ENCODE peak calls at places on chromosomes 12 and 14, in ten cellular contexts. G, Z, K, S, O, P, C, M, U and B are unnamed samples.

GRCh38 chr12:48015129-48015528 is 10.9 kb upstream of the COL2A1 start:
- DNase-seq in M (no peak), C (no peak), P (no peak), O (no peak), S (no peak), K (no peak), U (no peak), Z (no peak), G (no peak), B (no peak)

GRCh38 chr14:29235991-29236390 is 469.4 kb downstream of the FOXG1 start:
- DNase-seq in Z (no peak), S (no peak), P (no peak), O (no peak), C (no peak), M (no peak), K (no peak), U (peak), G (peak), B (no peak)

GRCh38 chr14:28766505-28767238 is at the start of gene FOXG1:
- DNase-seq in Z (no peak), M (no peak), S (peak), C (no peak), K (peak), P (no peak), U (peak), O (peak), G (no peak), B (no peak)

GRCh38 chr12:65632131-65632855 is 192.0 kb upstream of the HMGA2 start:
- DNase-seq in O (no peak), Z (no peak), G (peak), P (no peak), C (no peak), K (no peak), M (no peak), S (no peak), U (no peak), B (no peak)

GRCh38 chr14:104441275-104442106 is 138.1 kb upstream of the C14orf180 start:
- DNase-seq in C (no peak), Z (peak), M (no peak), P (no peak), G (no peak), U (no peak), O (no peak), K (no peak), S (no peak), B (no peak)

GRCh38 chr14:35398095-35398584 is 6.4 kb downstream of the NFKBIA start:
- DNase-seq in M (no peak), K (no peak), Z (no peak), U (peak), P (no peak), O (peak), G (no peak), C (no peak), S (no peak), B (no peak)

GRCh38 chr12:120903382-120903817 is 758 bp downstream of the SPPL3 start:
- DNase-seq in U (peak), S (peak), O (peak), G (peak), P (no peak), M (peak), K (no peak), Z (peak), C (peak), B (no peak)

GRCh38 chr12:68094645-68095395 is 64.7 kb downstream of the IFNG start:
- DNase-seq in U (no peak), M (no peak), K (no peak), C (no peak), O (no peak), Z (no peak), G (no peak), P (no peak), S (no peak), B (no peak)

GRCh38 chr12:87253157-87253556 is 776.0 kb downstream of the C12orf50 start:
- DNase-seq in O (no peak), S (no peak), M (no peak), P (no peak), Z (no peak), K (no peak), G (no peak), U (peak), C (no peak), B (no peak)

GRCh38 chr14:31939934-31940333 is 137.2 kb upstream of the ARHGAP5 start:
- DNase-seq in G (no peak), U (no peak), O (no peak), K (no peak), P (no peak), C (no peak), Z (no peak), M (no peak), S (no peak), B (no peak)

GRCh38 chr14:103696027-103696402 is 19.2 kb downstream of the XRCC3 start:
- DNase-seq in U (no peak), C (no peak), Z (no peak), M (peak), S (no peak), P (no peak), G (no peak), K (no peak), O (no peak), B (no peak)

GRCh38 chr14:34742509-34743115 is 28.2 kb upstream of the CFL2 start:
- DNase-seq in U (no peak), P (no peak), Z (no peak), S (no peak), G (no peak), K (no peak), O (no peak), C (no peak), M (no peak), B (no peak)

GRCh38 chr12:56208014-56208413 is 13.7 kb downstream of the RNF41 start:
- DNase-seq in S (no peak), Z (no peak), G (no peak), O (no peak), C (no peak), K (no peak), M (no peak), P (no peak), U (no peak), B (no peak)

GRCh38 chr12:41606741-41607460 is 418.8 kb downstream of the PDZRN4 start:
- DNase-seq in M (no peak), Z (no peak), G (no peak), K (no peak), C (no peak), O (no peak), P (no peak), S (no peak), U (no peak), B (no peak)

GRCh38 chr12:63846249-63846967 is 1.9 kb downstream of the SRGAP1 start:
- DNase-seq in G (peak), M (no peak), C (no peak), K (no peak), Z (no peak), U (no peak), O (no peak), P (no peak), S (no peak), B (no peak)

GRCh38 chr14:51774209-51774608 is 86.2 kb upstream of the GNG2 start:
- DNase-seq in K (no peak), S (no peak), P (no peak), O (no peak), G (no peak), U (no peak), C (no peak), M (no peak), Z (no peak), B (no peak)

GRCh38 chr12:48446372-48446771 is 26.0 kb upstream of the ANP32D start:
- DNase-seq in M (no peak), P (no peak), S (no peak), U (no peak), C (no peak), K (peak), G (no peak), Z (no peak), O (no peak), B (no peak)

GRCh38 chr14:100427166-100427565 is 104.0 kb downstream of the SLC25A47 start:
- DNase-seq in S (no peak), O (no peak), Z (no peak), G (no peak), U (no peak), P (no peak), K (no peak), C (no peak), M (no peak), B (no peak)

GRCh38 chr12:69555461-69555860 is 29.8 kb upstream of the CCT2 start:
- DNase-seq in P (no peak), S (no peak), K (no peak), O (no peak), M (no peak), U (peak), Z (no peak), G (peak), C (no peak), B (peak)

GRCh38 chr12:130435826-130436225 is 98.1 kb downstream of the PIWIL1 start:
- DNase-seq in K (no peak), U (no peak), M (no peak), C (no peak), O (no peak), Z (peak), G (no peak), S (no peak), P (no peak), B (no peak)

GRCh38 chr12:1216560-1216959 is 225.5 kb downstream of the ERC1 start:
- DNase-seq in G (no peak), K (no peak), P (no peak), C (no peak), M (no peak), O (no peak), U (no peak), S (no peak), Z (no peak), B (no peak)

GRCh38 chr12:53952871-53953734 is 1.6 kb upstream of the HOXC12 start:
- DNase-seq in S (peak), P (no peak), M (no peak), C (no peak), U (no peak), Z (no peak), K (peak), G (no peak), O (no peak), B (no peak)

GRCh38 chr12:32603858-32604257 is 75.2 kb upstream of the DNM1L start:
- DNase-seq in C (no peak), M (no peak), Z (no peak), G (peak), O (no peak), P (no peak), U (peak), K (no peak), S (no peak), B (no peak)

GRCh38 chr14:103801459-103801858 is 45.9 kb downstream of the PPP1R13B start:
- DNase-seq in C (no peak), K (no peak), G (peak), U (peak), O (no peak), P (no peak), Z (no peak), S (peak), M (no peak), B (no peak)

GRCh38 chr14:55851301-55851700 is 266.9 kb upstream of the PELI2 start:
- DNase-seq in G (no peak), Z (no peak), C (no peak), K (peak), O (no peak), U (no peak), S (no peak), M (no peak), P (no peak), B (no peak)

GRCh38 chr14:75824328-75824727 is 157.5 kb downstream of the TGFB3 start:
- DNase-seq in O (no peak), C (no peak), P (no peak), U (no peak), Z (no peak), M (no peak), K (no peak), S (no peak), G (peak), B (no peak)

GRCh38 chr12:124762791-124763593 is 100.7 kb downstream of the SCARB1 start:
- DNase-seq in G (no peak), O (no peak), U (peak), P (no peak), S (no peak), C (no peak), Z (no peak), K (no peak), M (no peak), B (no peak)

GRCh38 chr14:55589171-55589570 is 9.2 kb downstream of the KTN1 start:
- DNase-seq in S (no peak), M (no peak), U (no peak), O (no peak), C (no peak), Z (no peak), P (no peak), K (no peak), G (no peak), B (no peak)

GRCh38 chr14:28653521-28653920 is 113.1 kb upstream of the FOXG1 start:
- DNase-seq in K (no peak), Z (no peak), C (no peak), U (no peak), G (no peak), M (no peak), O (no peak), P (no peak), S (no peak), B (no peak)

GRCh38 chr12:79725987-79726386 is 35.2 kb upstream of the PAWR start:
- DNase-seq in O (no peak), C (no peak), M (no peak), S (no peak), Z (no peak), U (peak), G (peak), P (no peak), K (no peak), B (peak)

GRCh38 chr12:19643635-19644034 is 204.3 kb downstream of the AEBP2 start:
- DNase-seq in M (no peak), O (peak), Z (no peak), P (no peak), G (peak), K (peak), C (no peak), S (peak), U (peak), B (no peak)

GRCh38 chr12:48640428-48640827 is 41.6 kb downstream of the KANSL2 start:
- DNase-seq in C (no peak), M (no peak), O (no peak), S (no peak), P (no peak), U (no peak), G (no peak), Z (no peak), K (no peak), B (no peak)

GRCh38 chr12:104410786-104411185 is 46.0 kb upstream of the CHST11 start:
- DNase-seq in P (no peak), K (no peak), C (no peak), G (no peak), Z (no peak), U (peak), O (no peak), S (no peak), M (no peak), B (no peak)

GRCh38 chr12:33265037-33265436 is 174.6 kb downstream of the SYT10 start:
- DNase-seq in G (no peak), Z (no peak), C (no peak), M (no peak), O (no peak), P (no peak), U (no peak), K (no peak), S (peak), B (no peak)

GRCh38 chr14:68139466-68140110 is 320.0 kb downstream of the RAD51B start:
- DNase-seq in S (no peak), O (no peak), C (no peak), Z (no peak), G (no peak), M (no peak), U (no peak), K (no peak), P (no peak), B (no peak)

GRCh38 chr12:5689773-5690172 is 255.3 kb downstream of the ANO2 start:
- DNase-seq in O (no peak), M (no peak), P (no peak), K (no peak), C (no peak), U (no peak), Z (no peak), G (no peak), S (peak), B (no peak)
- TF ChIP-seq CTCF in O (no peak), M (no peak), P (no peak), K (no peak), C (no peak), U (no peak), Z (no peak), G (no peak), S (peak), B (no peak)

GRCh38 chr14:24677956-24678355 is 44.0 kb upstream of the GZMB start:
- DNase-seq in G (no peak), P (no peak), U (no peak), M (no peak), Z (no peak), K (no peak), O (no peak), S (no peak), C (no peak), B (no peak)

GRCh38 chr14:24680516-24680915 is 46.5 kb upstream of the GZMB start:
- DNase-seq in C (no peak), G (no peak), K (no peak), P (no peak), Z (no peak), O (no peak), M (no peak), S (no peak), U (no peak), B (no peak)

GRCh38 chr14:24679248-24680085 is 45.5 kb upstream of the GZMB start:
- DNase-seq in U (no peak), C (no peak), Z (no peak), M (no peak), P (no peak), G (no peak), O (no peak), K (no peak), S (no peak), B (no peak)

GRCh38 chr14:24681056-24681455 is 47.1 kb upstream of the GZMB start:
- DNase-seq in S (no peak), C (no peak), P (no peak), O (no peak), M (no peak), K (no peak), Z (no peak), G (no peak), U (no peak), B (no peak)

DNA sequence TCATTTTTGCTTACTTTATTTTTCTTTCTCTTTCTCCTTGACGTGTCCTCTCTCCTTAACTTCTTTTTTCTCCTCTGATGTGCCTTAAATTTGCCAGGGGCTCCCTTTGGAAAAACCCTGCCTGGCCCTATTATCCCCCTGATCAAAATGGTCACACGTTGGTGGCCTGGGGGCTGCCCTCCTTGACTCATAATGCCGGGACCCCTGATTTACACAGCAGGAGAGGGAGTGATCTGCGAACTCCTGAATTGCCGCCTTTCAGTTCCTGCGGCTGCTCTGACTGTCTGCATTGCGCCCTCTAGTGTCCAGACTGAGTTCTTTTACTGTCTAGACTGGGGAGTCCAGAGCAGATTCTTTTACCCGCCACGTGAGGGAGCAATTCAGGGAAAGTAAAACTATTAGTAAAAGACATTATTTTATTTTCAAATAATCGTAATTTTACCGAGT is 44.8 kb upstream of the GZMB start:
- DNase-seq in P (peak), M (peak), U (peak), S (peak), O (peak), K (peak), G (peak), C (peak), Z (peak), B (peak)
- H3K27ac ChIP-seq in P (no peak), M (no peak), U (no peak), S (no peak), O (no peak), K (no peak), G (no peak), C (no peak), Z (no peak), B (no peak)

GRCh38 chr14:62654641-62655040 is 390.6 kb downstream of the KCNH5 start:
- DNase-seq in M (no peak), Z (no peak), P (no peak), C (no peak), S (no peak), G (peak), U (peak), O (no peak), K (no peak), B (peak)
- TF ChIP-seq CTCF in M (no peak), Z (no peak), P (no peak), C (no peak), S (no peak), G (no peak), U (no peak), O (no peak), K (no peak), B (peak)

DNA sequence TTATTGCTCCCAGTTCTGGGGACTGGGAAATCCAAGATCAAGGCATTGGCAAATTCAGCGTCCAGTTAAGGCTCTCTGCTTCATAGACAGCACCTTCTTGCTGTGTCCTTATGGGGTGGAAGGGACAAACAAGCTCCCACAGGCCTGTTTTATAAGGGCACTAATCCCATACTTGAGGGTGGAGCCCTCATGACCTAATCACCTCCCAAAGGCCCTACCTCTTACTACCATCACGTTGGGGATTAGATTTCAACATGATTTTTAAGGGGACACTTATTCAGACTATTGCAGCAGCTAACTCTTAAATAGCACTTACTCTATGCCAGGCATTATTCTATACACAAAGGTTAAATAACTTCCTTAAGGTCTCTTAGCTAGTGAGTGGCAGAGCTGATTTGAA is 17.3 kb downstream of the TOGARAM1 start:
- DNase-seq in C (no peak), S (no peak), Z (no peak), K (no peak), U (no peak), M (no peak), G (no peak), O (no peak), P (no peak), B (no peak)
- H3K27ac ChIP-seq in C (no peak), S (no peak), Z (no peak), K (no peak), U (peak), M (no peak), G (no peak), O (no peak), P (no peak), B (no peak)

DNA sequence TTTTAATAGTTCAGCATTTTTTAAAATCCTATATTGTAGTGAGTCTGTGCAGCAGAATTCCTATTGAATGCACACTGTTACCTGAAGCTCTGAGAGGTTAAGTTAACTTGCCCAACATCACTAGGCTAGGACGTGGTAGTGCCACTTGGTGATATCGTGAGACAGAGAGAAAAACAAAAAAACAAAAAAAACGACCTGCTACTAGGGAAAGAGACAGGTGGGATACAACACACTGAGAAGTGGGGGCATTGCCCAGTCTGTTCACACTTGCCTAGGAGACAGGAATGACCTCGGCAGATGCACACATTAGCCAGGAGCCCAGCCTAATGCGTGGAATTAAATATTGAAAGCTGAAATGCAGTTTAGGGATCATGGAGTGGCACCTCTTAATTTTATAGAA is 129.7 kb upstream of the CCND2 start:
- DNase-seq in S (peak), P (no peak), U (no peak), G (no peak), Z (no peak), C (no peak), K (no peak), M (no peak), O (no peak), B (no peak)
- TF ChIP-seq CTCF in S (peak), P (no peak), U (no peak), G (no peak), Z (no peak), C (peak), K (no peak), M (no peak), O (no peak), B (no peak)

GRCh38 chr14:93112891-93113677 is 2.6 kb downstream of the ITPK1 start:
- DNase-seq in G (peak), S (peak), Z (peak), P (peak), C (peak), O (peak), U (peak), M (peak), K (peak), B (peak)
- H3K27ac ChIP-seq in G (no peak), S (peak), Z (peak), P (peak), C (peak), O (peak), U (no peak), M (peak), K (no peak), B (peak)

GRCh38 chr12:190881-191280 is 23.1 kb downstream of the SLC6A12 start:
- DNase-seq in S (no peak), Z (no peak), P (no peak), U (no peak), K (no peak), C (no peak), M (no peak), O (no peak), G (no peak), B (no peak)
- TF ChIP-seq CTCF in S (no peak), Z (no peak), P (no peak), U (no peak), K (no peak), C (no peak), M (no peak), O (no peak), G (no peak), B (no peak)

GRCh38 chr12:77151030-77151429 is 85.7 kb upstream of the E2F7 start:
- DNase-seq in O (no peak), G (no peak), P (no peak), C (no peak), M (no peak), U (no peak), K (no peak), Z (no peak), S (no peak), B (no peak)
- H3K27ac ChIP-seq in O (no peak), G (no peak), P (no peak), C (no peak), M (no peak), U (no peak), K (no peak), Z (no peak), S (no peak), B (no peak)